ENCODE peak calls at places on chromosome 13, in six cellular contexts. X, I, C, B, M and G are unnamed samples.
A peak's percentile ranks its signal among the peaks of the same experiment; 100 is the strongest.

GRCh38 chr13:46184277-46184699 is 2.3 kb upstream of the LCP1 start:
- DNase-seq in X (no peak), I (no peak), C (peak; percentile 52), B (peak; percentile 20), M (peak; percentile 71), G (no peak)

GRCh38 chr13:39892731-39893293 is 237.3 kb downstream of the COG6 start:
- DNase-seq in X (no peak), I (no peak), C (no peak), B (peak; percentile 59), M (no peak), G (no peak)

GRCh38 chr13:42355118-42355840 is 83.3 kb downstream of the AKAP11 start:
- DNase-seq in X (no peak), I (no peak), C (no peak), B (no peak), M (no peak), G (no peak)

GRCh38 chr13:49936943-49937273 is 768 bp upstream of the SPRYD7 start:
- DNase-seq in X (no peak), I (no peak), C (no peak), B (no peak), M (no peak), G (no peak)

GRCh38 chr13:49645451-49645850 is 17.1 kb downstream of the ARL11 start:
- DNase-seq in X (no peak), I (no peak), C (no peak), B (no peak), M (no peak), G (no peak)

GRCh38 chr13:50650936-50651638 is 192.4 kb downstream of the DLEU7 start:
- DNase-seq in X (no peak), I (no peak), C (peak; percentile 26), B (no peak), M (peak; percentile 69), G (peak; percentile 14)

GRCh38 chr13:46124531-46124966 is 19.7 kb upstream of the CPB2 start:
- DNase-seq in X (no peak), I (no peak), C (no peak), B (no peak), M (no peak), G (no peak)

GRCh38 chr13:103788061-103788652 is 721.9 kb upstream of the SLC10A2 start:
- DNase-seq in X (no peak), I (no peak), C (no peak), B (peak; percentile 25), M (no peak), G (no peak)

GRCh38 chr13:44306401-44307192 is 67.0 kb upstream of the SERP2 start:
- DNase-seq in X (no peak), I (no peak), C (peak; percentile 99), B (peak; percentile 89), M (peak; percentile 100), G (no peak)